ENCODE peak calls at places on chromosomes 1 and 21, in nine cellular contexts. V, R, X, N, M, C, B, S and G are unnamed samples.

GRCh38 chr1:24765308-24765988 is 20.2 kb downstream of the CLIC4 start:
- DNase-seq in V (no peak), R (no peak), X (peak), N (no peak), M (peak), C (peak), B (no peak), S (peak), G (no peak)

GRCh38 chr1:90593312-90593711 is 123.8 kb downstream of the BARHL2 start:
- DNase-seq in V (no peak), R (no peak), X (no peak), N (no peak), M (no peak), C (no peak), B (no peak), S (no peak), G (no peak)

GRCh38 chr1:1630191-1630964 is 1.6 kb upstream of the MMP23B start:
- DNase-seq in V (peak), R (peak), X (peak), N (peak), M (peak), C (no peak), B (no peak), S (peak), G (peak)

GRCh38 chr1:17538428-17539130 is 919 bp upstream of the ARHGEF10L start:
- DNase-seq in V (peak), R (peak), X (peak), N (peak), M (no peak), C (peak), B (no peak), S (no peak), G (no peak)

GRCh38 chr1:38848069-38848468 is 11.5 kb downstream of the RRAGC start:
- DNase-seq in V (no peak), R (no peak), X (no peak), N (no peak), M (no peak), C (no peak), B (no peak), S (no peak), G (peak)

GRCh38 chr1:215749423-215749822 is 182.3 kb downstream of the KCTD3 start:
- DNase-seq in V (no peak), R (no peak), X (peak), N (no peak), M (no peak), C (peak), B (peak), S (peak), G (no peak)

GRCh38 chr1:55081188-55081904 is 42.0 kb downstream of the PCSK9 start:
- DNase-seq in V (peak), R (no peak), X (peak), N (no peak), M (peak), C (peak), B (peak), S (peak), G (no peak)

GRCh38 chr1:182739545-182739944 is 50.0 kb upstream of the NPL start:
- DNase-seq in V (peak), R (peak), X (no peak), N (peak), M (no peak), C (no peak), B (no peak), S (no peak), G (no peak)

GRCh38 chr1:54604572-54605370 is 18.6 kb downstream of the FAM151A start:
- DNase-seq in V (no peak), R (no peak), X (no peak), N (no peak), M (peak), C (no peak), B (peak), S (no peak), G (no peak)

GRCh38 chr1:151574575-151575529 is 34.7 kb downstream of the TUFT1 start:
- DNase-seq in V (no peak), R (peak), X (peak), N (no peak), M (peak), C (peak), B (peak), S (peak), G (no peak)

GRCh38 chr21:33441489-33442477 is 38.0 kb downstream of the TMEM50B start:
- DNase-seq in V (no peak), R (peak), X (peak), N (no peak), M (no peak), C (peak), B (peak), S (peak), G (peak)

GRCh38 chr1:36673207-36673606 is 190.5 kb upstream of the CSF3R start:
- DNase-seq in V (peak), R (no peak), X (no peak), N (no peak), M (no peak), C (no peak), B (no peak), S (no peak), G (no peak)

GRCh38 chr1:33895396-33895795 is 31.5 kb downstream of the HMGB4 start:
- DNase-seq in V (no peak), R (no peak), X (no peak), N (no peak), M (no peak), C (no peak), B (no peak), S (no peak), G (no peak)

GRCh38 chr1:31663622-31664452 is 19.2 kb upstream of the PEF1 start:
- DNase-seq in V (peak), R (peak), X (peak), N (peak), M (peak), C (peak), B (peak), S (no peak), G (peak)

GRCh38 chr1:89287182-89288050 is 14.8 kb upstream of the GBP5 start:
- DNase-seq in V (no peak), R (no peak), X (no peak), N (no peak), M (no peak), C (no peak), B (no peak), S (no peak), G (no peak)

GRCh38 chr1:81414417-81415087 is 386.2 kb upstream of the ADGRL2 start:
- DNase-seq in V (peak), R (peak), X (peak), N (peak), M (peak), C (peak), B (peak), S (no peak), G (peak)

GRCh38 chr1:26693557-26694184 is 2.1 kb upstream of the ARID1A start:
- DNase-seq in V (no peak), R (no peak), X (peak), N (no peak), M (no peak), C (no peak), B (no peak), S (no peak), G (no peak)

GRCh38 chr1:75125161-75125681 is 9.0 kb upstream of the LHX8 start:
- DNase-seq in V (no peak), R (no peak), X (no peak), N (no peak), M (no peak), C (no peak), B (no peak), S (no peak), G (no peak)

GRCh38 chr1:168224991-168225390 is 813 bp upstream of the SFT2D2 start:
- DNase-seq in V (no peak), R (no peak), X (no peak), N (no peak), M (no peak), C (no peak), B (no peak), S (no peak), G (no peak)

GRCh38 chr1:87094238-87094637 is 179.8 kb downstream of the HS2ST1 start:
- DNase-seq in V (no peak), R (no peak), X (no peak), N (no peak), M (no peak), C (no peak), B (no peak), S (no peak), G (no peak)

GRCh38 chr1:87091425-87091824 is 177.0 kb downstream of the HS2ST1 start:
- DNase-seq in V (no peak), R (no peak), X (no peak), N (no peak), M (no peak), C (no peak), B (no peak), S (no peak), G (no peak)

GRCh38 chr1:87089823-87090222 is 175.4 kb downstream of the HS2ST1 start:
- DNase-seq in V (peak), R (no peak), X (no peak), N (no peak), M (no peak), C (no peak), B (no peak), S (no peak), G (no peak)

GRCh38 chr1:87092852-87093251 is 178.4 kb downstream of the HS2ST1 start:
- DNase-seq in V (no peak), R (no peak), X (no peak), N (no peak), M (no peak), C (no peak), B (no peak), S (no peak), G (no peak)

GRCh38 chr1:87093286-87093685 is 178.9 kb downstream of the HS2ST1 start:
- DNase-seq in V (no peak), R (no peak), X (peak), N (no peak), M (no peak), C (peak), B (peak), S (peak), G (no peak)
- H3K4me2 ChIP-seq in V (no peak), R (no peak), X (no peak), N (no peak), M (no peak), C (no peak), B (peak), S (no peak), G (no peak)

GRCh38 chr1:208933984-208934525 is 649.5 kb upstream of the CAMK1G start:
- DNase-seq in V (no peak), R (no peak), X (no peak), N (no peak), M (no peak), C (no peak), B (no peak), S (no peak), G (no peak)
- H2AFZ ChIP-seq in V (no peak), R (no peak), X (no peak), N (no peak), M (no peak), C (no peak), B (no peak), S (no peak), G (no peak)

GRCh38 chr1:206566976-206567375 is 45.3 kb downstream of the EIF2D start:
- DNase-seq in V (no peak), R (no peak), X (no peak), N (no peak), M (no peak), C (no peak), B (no peak), S (no peak), G (no peak)
- H3K4me2 ChIP-seq in V (no peak), R (no peak), X (no peak), N (no peak), M (no peak), C (no peak), B (no peak), S (no peak), G (no peak)

GRCh38 chr1:206662396-206663092 is 22.2 kb upstream of the MAPKAPK2 start:
- DNase-seq in V (no peak), R (no peak), X (no peak), N (no peak), M (no peak), C (no peak), B (no peak), S (no peak), G (no peak)

GRCh38 chr1:206661161-206661820 is 23.4 kb upstream of the MAPKAPK2 start:
- DNase-seq in V (peak), R (no peak), X (no peak), N (no peak), M (no peak), C (no peak), B (no peak), S (no peak), G (no peak)

GRCh38 chr1:206666954-206667353 is 17.8 kb upstream of the MAPKAPK2 start:
- DNase-seq in V (no peak), R (no peak), X (no peak), N (no peak), M (no peak), C (no peak), B (no peak), S (no peak), G (no peak)

GRCh38 chr1:206664740-206665139 is 20.0 kb upstream of the MAPKAPK2 start:
- DNase-seq in V (no peak), R (no peak), X (no peak), N (no peak), M (no peak), C (no peak), B (no peak), S (no peak), G (no peak)

DNA sequence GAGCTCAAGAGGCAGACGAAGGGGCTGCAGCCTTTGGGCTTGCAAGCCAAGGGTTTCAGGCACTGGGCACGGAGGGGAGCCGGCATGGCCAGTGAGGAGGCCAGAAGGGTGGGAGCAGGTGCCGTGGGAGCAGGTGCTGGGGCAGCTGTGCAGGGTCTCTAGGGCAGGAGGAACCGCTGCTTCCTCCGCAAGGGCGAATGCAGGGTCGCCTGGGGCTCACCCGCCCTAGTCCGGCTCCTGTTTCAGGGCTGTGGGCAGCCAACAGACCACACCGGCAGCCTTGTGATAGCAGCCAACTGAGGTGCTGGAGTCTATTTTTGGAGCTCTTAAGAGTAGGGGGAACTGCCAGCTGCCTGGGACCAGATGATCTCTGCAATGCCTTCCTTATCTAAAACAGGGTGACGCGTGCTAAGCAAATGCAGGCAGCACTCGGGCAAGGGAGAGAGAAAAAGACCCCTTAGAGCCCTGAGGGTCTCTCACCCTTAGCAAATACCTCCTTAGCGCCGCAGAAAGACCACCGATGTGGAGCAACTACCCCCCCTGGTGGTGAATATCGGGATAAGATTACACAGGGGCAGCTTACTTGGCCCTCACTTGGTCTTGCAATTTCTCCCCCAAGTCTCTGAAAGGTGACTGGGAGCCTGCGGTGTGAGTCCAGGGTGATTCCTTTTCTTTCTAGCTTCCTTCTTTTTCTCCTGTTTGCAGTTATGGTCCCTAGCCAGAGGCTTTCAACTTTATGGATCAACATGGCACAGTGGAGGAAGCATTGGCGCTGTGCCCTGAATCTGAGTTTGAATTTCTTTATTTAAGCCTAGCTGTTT is 20.7 kb upstream of the MAPKAPK2 start:
- DNase-seq in V (peak), R (peak), X (peak), N (peak), M (peak), C (peak), B (peak), S (peak), G (peak)
- H2AFZ ChIP-seq in V (peak), R (no peak), X (peak), N (no peak), M (no peak), C (peak), B (peak), S (no peak), G (no peak)

DNA sequence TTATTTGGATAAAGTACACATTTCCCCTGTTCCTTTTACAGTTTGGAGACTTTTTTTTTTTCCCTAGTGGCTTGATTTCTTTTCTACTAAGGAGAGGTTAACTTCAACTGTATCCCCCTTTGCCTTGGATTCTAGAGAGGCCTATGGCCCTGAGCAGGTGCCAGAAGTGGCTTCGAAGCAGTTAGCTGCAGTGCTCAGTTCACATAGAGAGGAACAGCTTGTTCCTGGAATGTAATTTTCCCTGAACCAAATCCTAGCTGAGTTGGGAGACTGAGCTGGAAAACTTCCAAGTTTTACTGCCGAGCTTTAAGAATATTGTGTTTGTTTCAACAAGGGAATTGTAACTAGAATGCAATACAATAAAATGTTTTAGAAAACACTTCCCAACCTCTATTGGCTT is 17.5 kb downstream of the RD3 start:
- DNase-seq in V (no peak), R (no peak), X (no peak), N (no peak), M (peak), C (no peak), B (no peak), S (no peak), G (no peak)
- H3K4me2 ChIP-seq in V (no peak), R (no peak), X (no peak), N (no peak), M (no peak), C (no peak), B (no peak), S (no peak), G (no peak)

DNA sequence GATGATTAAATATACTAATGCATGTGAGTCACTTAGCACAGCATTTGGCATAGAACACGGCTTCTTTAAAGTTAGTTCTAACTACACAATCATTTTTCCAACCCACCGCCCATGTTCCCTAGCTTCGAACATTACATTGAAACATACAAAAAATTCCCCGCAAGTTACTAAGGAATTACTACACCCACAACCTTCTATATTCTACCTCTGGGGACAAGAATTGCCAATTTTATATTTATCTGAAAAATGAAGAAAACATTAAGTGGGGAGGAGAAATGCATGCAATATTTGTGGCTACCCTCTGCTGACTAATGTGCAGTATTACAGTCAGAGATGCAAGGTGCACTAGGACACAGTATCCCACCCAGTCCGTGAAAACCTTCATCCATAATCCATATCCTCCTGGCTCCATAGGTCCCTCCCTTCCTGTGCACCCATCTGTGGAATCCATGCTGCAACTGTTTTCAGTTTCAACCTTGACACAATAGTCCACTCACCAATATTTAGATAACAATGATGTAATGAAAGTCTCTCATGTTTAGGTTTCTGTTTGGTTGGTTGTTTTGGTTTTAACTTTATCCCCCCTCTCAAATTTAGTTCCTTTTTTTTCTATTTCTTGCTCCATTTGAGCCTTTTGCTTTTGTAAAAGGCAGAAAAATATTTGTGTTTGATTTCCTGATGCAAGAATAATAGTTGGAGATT is 31.6 kb downstream of the RGS5 start:
- DNase-seq in V (peak), R (no peak), X (peak), N (no peak), M (peak), C (peak), B (peak), S (peak), G (peak)
- H2AFZ ChIP-seq in V (no peak), R (no peak), X (no peak), N (no peak), M (peak), C (no peak), B (peak), S (no peak), G (no peak)

GRCh38 chr1:61449410-61449809 is 275.5 kb downstream of the TM2D1 start:
- DNase-seq in V (no peak), R (no peak), X (no peak), N (no peak), M (no peak), C (no peak), B (no peak), S (no peak), G (no peak)

GRCh38 chr1:61448934-61449368 is 276.0 kb downstream of the TM2D1 start:
- DNase-seq in V (no peak), R (no peak), X (peak), N (no peak), M (no peak), C (no peak), B (no peak), S (peak), G (no peak)

GRCh38 chr1:61451214-61451968 is 273.6 kb downstream of the TM2D1 start:
- DNase-seq in V (no peak), R (no peak), X (no peak), N (no peak), M (no peak), C (no peak), B (no peak), S (no peak), G (no peak)

GRCh38 chr1:61452354-61452990 is 272.5 kb downstream of the TM2D1 start:
- DNase-seq in V (no peak), R (no peak), X (peak), N (no peak), M (no peak), C (peak), B (no peak), S (peak), G (no peak)

DNA sequence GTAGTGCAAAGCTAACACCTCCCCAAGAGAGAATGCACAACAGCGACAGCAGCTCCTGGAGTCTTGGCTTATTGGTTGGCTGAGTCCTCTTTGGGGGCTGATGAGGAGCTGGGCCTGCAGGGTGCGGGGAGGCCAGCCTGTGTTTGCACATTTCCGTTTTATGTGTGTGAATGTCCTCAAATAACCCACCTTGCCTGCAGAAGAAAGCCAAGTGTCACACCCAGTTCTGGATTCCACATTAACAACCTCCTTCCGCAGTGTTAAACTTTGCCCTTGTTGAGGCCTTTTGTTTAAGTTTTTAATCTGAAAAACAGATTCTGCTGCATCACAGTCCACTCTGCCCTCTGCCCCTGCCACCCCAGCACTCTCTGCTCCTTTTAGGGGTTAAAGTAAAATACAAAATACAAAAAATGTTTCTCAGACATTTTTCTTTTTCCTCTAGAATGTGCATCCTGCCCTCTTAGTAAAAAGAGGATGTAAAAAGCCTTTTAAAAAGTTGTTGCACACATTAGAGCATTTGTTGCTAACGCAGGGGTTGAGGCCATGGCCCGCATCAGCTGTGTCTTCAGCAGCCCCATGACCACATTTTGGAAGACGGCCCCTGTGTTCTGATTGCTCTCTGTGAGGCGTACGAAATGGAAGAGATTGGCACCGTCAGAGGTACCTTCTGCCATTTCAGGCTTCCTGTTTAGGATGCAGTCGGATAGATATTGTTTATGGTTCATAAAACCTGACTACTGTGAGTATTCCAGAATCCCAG is 274.3 kb downstream of the TM2D1 start:
- DNase-seq in V (no peak), R (peak), X (no peak), N (no peak), M (peak), C (no peak), B (peak), S (peak), G (no peak)
- H3K4me2 ChIP-seq in V (no peak), R (peak), X (no peak), N (no peak), M (peak), C (no peak), B (peak), S (no peak), G (no peak)

GRCh38 chr1:119139857-119140176 is 636 bp downstream of the WARS2 start:
- DNase-seq in V (no peak), R (no peak), X (no peak), N (no peak), M (no peak), C (no peak), B (no peak), S (no peak), G (no peak)
- H2AFZ ChIP-seq in V (peak), R (peak), X (peak), N (peak), M (peak), C (peak), B (peak), S (peak), G (peak)